ENCODE peak calls at places on chromosomes 16 and 17, in six cellular contexts. G is sigmoid colon, F is GM12891, X is stomach, Y is lower leg skin, C is tibial nerve. V is an unnamed sample.

GRCh38 chr17:79617304-79617703 is 6.5 kb upstream of the RBFOX3 start:
- DNase-seq in C (no peak), G (peak), F (no peak), X (no peak), Y (no peak), V (no peak)

GRCh38 chr16:80681436-80681835 is 123.0 kb downstream of the CDYL2 start:
- DNase-seq in G (no peak), F (no peak), X (no peak), Y (no peak), C (no peak), V (no peak)

GRCh38 chr17:75842963-75843576 is 1.1 kb downstream of the UNC13D start:
- DNase-seq in Y (no peak), F (no peak), X (no peak), C (no peak), G (no peak), V (no peak)

GRCh38 chr17:80063815-80064585 is 27.6 kb downstream of the CCDC40 start:
- DNase-seq in X (peak), Y (peak), G (peak), F (no peak), C (no peak), V (peak)

GRCh38 chr16:85819711-85820110 is 20.2 kb downstream of the COX4I1 start:
- DNase-seq in F (no peak), Y (no peak), C (no peak), G (peak), X (no peak), V (no peak)

GRCh38 chr17:39863918-39864746 is at the start of gene IKZF3:
- DNase-seq in F (no peak), G (no peak), Y (peak), C (no peak), X (peak), V (no peak)

GRCh38 chr16:67926181-67926742 is 5.4 kb downstream of the CTRL start:
- DNase-seq in Y (peak), C (peak), G (no peak), F (no peak), X (peak), V (no peak)

GRCh38 chr17:27888945-27889344 is 4.2 kb downstream of the LYRM9 start:
- DNase-seq in G (no peak), C (no peak), F (no peak), X (peak), Y (peak), V (peak)

GRCh38 chr17:7261377-7262191 is 694 bp downstream of the CLDN7 start:
- DNase-seq in F (peak), Y (no peak), X (no peak), C (no peak), G (no peak), V (no peak)

GRCh38 chr17:72602517-72603345 is 481.9 kb downstream of the SOX9 start:
- DNase-seq in Y (no peak), G (no peak), X (peak), F (no peak), C (no peak), V (peak)

GRCh38 chr17:82203920-82204319 is 8.7 kb downstream of the CCDC57 start:
- DNase-seq in Y (no peak), F (no peak), G (no peak), C (no peak), X (no peak), V (no peak)

GRCh38 chr17:82205720-82206508 is 6.7 kb downstream of the CCDC57 start:
- DNase-seq in F (peak), Y (peak), X (peak), G (peak), C (peak), V (peak)

GRCh38 chr17:82202981-82203380 is 9.7 kb downstream of the CCDC57 start:
- DNase-seq in X (no peak), G (no peak), F (no peak), Y (no peak), C (no peak), V (no peak)

GRCh38 chr17:82201498-82201910 is 11.1 kb downstream of the CCDC57 start:
- DNase-seq in C (no peak), G (no peak), X (peak), F (no peak), Y (no peak), V (no peak)

GRCh38 chr17:82204831-82205719 is 7.6 kb downstream of the CCDC57 start:
- DNase-seq in X (no peak), F (no peak), Y (no peak), C (no peak), G (no peak), V (peak)
- TF ChIP-seq POLR2A in X (no peak), F (no peak), Y (no peak), C (no peak), G (no peak), V (peak)

GRCh38 chr16:28276301-28276700 is 16.0 kb upstream of the SBK1 start:
- DNase-seq in X (no peak), Y (no peak), G (no peak), F (no peak), C (no peak), V (no peak)

GRCh38 chr16:28280881-28281836 is 11.2 kb upstream of the SBK1 start:
- DNase-seq in X (no peak), C (no peak), F (no peak), Y (no peak), G (no peak), V (no peak)

GRCh38 chr16:28274676-28275075 is 17.6 kb upstream of the SBK1 start:
- DNase-seq in F (no peak), C (no peak), G (no peak), X (no peak), Y (no peak), V (no peak)

GRCh38 chr16:28279006-28279405 is 13.3 kb upstream of the SBK1 start:
- DNase-seq in G (no peak), F (no peak), Y (no peak), X (no peak), C (no peak), V (no peak)

DNA sequence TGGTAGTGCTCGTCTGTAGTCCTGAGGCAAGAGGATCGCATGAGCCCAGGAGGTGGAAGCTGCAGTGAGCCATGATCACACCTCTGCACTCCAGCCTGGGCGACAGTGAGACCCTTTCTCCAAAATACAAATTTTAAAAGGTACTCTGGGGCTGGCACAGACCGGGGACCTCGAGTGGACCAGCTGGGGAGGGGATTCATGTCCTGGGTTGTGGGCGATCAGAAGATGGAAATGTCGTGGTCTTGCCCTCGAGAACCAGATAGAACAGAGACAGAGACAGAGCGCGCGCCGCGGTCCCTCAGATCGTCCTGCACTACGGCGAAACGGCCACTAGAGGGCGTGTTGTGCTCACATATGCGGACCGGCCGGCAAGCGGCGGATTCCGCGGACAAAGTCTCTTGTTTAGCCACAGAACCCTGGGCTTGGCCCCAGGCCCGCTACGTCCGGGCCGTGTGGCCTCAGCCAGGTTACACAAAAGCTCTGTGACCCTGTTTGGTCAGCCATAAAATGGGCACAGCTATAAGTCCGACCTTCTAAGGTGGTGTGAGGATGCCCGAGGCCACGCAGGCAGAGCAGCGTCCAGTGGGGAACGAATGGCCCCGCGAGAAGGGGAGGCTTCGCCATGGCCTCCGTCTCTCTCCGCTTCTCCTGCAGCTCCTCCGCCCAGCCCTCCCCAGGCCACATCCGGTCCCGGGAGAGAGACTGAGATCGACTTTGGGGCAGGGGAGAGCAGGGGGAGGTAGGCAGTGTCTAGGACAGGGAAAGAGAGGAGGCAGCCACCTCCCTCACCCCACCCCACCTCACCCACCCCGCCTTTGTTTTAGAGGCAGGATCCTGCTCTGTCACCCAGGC is 14.6 kb upstream of the SBK1 start:
- DNase-seq in X (peak), F (peak), C (peak), G (peak), Y (peak), V (peak)
- TF ChIP-seq POLR2A in X (no peak), F (no peak), C (no peak), G (no peak), Y (no peak), V (no peak)

GRCh38 chr17:44529864-44530263 is 26.7 kb upstream of the GPATCH8 start:
- DNase-seq in Y (no peak), G (no peak), F (no peak), X (no peak), C (no peak), V (no peak)
- TF ChIP-seq POLR2A in Y (no peak), G (no peak), F (peak), X (no peak), C (no peak), V (no peak)

GRCh38 chr17:42623732-42624596 is 14.5 kb downstream of the TUBG1 start:
- DNase-seq in X (peak), F (no peak), Y (no peak), C (no peak), G (no peak), V (peak)
- TF ChIP-seq POLR2A in X (no peak), F (no peak), Y (no peak), C (no peak), G (no peak), V (no peak)

DNA sequence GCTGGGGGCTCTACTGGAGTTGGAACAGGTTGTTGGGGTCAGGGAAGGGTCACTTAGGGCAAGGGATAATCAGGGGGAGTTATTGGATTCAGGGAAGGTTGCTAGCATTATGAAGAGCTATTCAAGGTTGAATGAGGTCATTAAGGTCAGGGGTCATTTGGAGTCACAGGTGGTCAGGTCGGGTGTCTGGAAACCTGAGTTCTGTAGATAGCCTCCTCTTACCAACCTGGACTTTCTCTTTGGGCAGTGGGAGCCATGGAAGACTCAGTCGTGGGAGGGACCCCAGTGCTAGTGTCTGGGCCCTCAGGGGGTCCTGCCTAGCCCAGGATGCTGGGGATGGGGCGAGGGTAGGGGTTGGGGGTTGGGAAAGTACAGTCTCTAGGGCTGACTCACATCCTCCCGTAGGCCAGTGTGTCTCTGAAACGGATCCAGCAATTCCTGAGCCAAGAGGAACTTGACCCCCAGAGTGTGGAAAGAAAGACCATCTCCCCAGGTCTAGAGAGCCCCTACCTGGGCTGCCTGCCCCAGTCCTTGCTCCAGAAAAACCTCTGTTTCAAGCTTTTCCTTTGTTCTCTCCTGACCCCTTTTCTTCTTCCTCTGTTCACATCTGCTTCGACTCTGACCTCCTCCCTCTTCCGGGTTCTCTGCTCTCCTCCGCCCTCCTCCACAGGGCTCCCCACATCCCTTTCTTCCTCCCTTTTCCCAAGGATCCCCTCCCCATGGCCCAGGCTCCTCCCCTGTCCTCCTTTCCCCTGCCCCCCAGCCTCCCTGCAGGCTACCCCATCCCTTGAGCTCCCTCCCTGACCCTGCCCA is 33.5 kb downstream of the ABCC3 start:
- DNase-seq in C (no peak), F (no peak), X (no peak), G (no peak), Y (no peak), V (peak)
- TF ChIP-seq POLR2A in C (no peak), F (no peak), X (no peak), G (no peak), Y (no peak), V (peak)

GRCh38 chr17:15966183-15966878 is 21.4 kb downstream of the ADORA2B start:
- DNase-seq in G (peak), F (no peak), C (no peak), Y (no peak), X (peak), V (no peak)
- TF ChIP-seq POLR2A in G (no peak), F (no peak), C (no peak), Y (no peak), X (no peak), V (no peak)

GRCh38 chr17:8375738-8376259 is 705 bp downstream of the KRABD2 start:
- DNase-seq in X (no peak), C (no peak), F (no peak), G (no peak), Y (no peak), V (no peak)

GRCh38 chr17:8377422-8377821 is 918 bp upstream of the KRABD2 start:
- DNase-seq in X (no peak), C (no peak), G (no peak), Y (no peak), F (no peak), V (no peak)

GRCh38 chr17:8372422-8372821 is 4.1 kb downstream of the KRABD2 start:
- DNase-seq in C (no peak), G (no peak), Y (no peak), X (no peak), F (no peak), V (no peak)

GRCh38 chr17:8380049-8380448 is 2.9 kb downstream of the RPL26 start:
- DNase-seq in X (no peak), F (no peak), Y (no peak), G (no peak), C (no peak), V (no peak)

DNA sequence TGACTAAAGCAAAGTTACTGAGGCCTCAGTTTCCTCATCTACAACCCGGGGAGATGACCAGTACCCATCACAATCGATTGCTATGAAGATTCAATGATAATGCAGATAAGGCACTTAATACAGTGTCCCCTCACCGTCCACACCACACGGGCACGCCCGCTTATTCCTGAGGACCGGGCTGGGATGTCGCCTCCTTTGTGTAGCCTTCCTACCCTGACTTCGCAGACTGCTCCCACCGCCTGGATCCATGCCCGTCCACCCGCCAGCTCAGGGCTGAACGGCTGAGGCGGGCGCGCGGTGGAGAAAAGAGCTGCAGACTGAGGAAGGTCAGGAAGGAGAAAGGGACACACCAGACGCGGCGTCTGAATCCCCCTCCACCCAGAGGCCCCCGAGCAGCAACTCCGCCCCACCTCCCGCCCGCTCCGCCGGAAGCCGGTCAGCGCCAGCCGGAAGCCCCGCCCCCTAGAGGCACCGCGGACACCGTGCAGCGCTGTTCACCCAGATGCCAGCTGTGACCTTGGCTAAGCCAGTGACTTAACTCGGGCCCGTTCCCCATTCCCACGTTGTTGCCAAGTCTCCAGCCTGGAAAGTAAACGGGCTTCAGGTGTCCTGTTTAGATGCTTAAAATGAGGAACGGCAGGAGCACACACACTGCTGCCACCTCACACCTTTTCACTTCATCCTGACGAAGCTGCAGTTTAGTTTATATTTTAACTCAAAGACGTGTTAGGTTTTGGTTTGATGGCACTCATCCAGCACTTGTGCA is at the start of gene KRABD2:
- DNase-seq in X (peak), C (peak), F (peak), G (peak), Y (peak), V (peak)
- TF ChIP-seq POLR2A in X (peak), C (peak), F (peak), G (peak), Y (no peak), V (peak)